ENCODE peak calls at places on chromosomes 1 and 21, in seven cellular contexts. One of them, this sample, is unnamed.

GRCh38 chr1:177780096-177780700 is 189.7 kb downstream of the SEC16B start:
- DNase-seq in colonic mucosa: no peak
- DNase-seq in pancreas: no peak
- DNase-seq in cardiac muscle cell: peak
- DNase-seq in IMR-90: peak
- DNase-seq in lung: no peak
- DNase-seq in left ventricle myocardium inferior: no peak
- DNase-seq in this sample: peak

GRCh38 chr1:106134561-106134960 is 921.9 kb upstream of the PRMT6 start:
- DNase-seq in colonic mucosa: no peak
- DNase-seq in lung: no peak
- DNase-seq in IMR-90: no peak
- DNase-seq in cardiac muscle cell: no peak
- DNase-seq in pancreas: no peak
- DNase-seq in left ventricle myocardium inferior: no peak
- DNase-seq in this sample: no peak

GRCh38 chr1:29640428-29640785 is 404.1 kb downstream of the PTPRU start:
- DNase-seq in pancreas: no peak
- DNase-seq in colonic mucosa: no peak
- DNase-seq in left ventricle myocardium inferior: no peak
- DNase-seq in IMR-90: no peak
- DNase-seq in cardiac muscle cell: no peak
- DNase-seq in lung: no peak
- DNase-seq in this sample: no peak

GRCh38 chr21:43333301-43334062 is 93.4 kb downstream of the SIK1 start:
- DNase-seq in cardiac muscle cell: peak
- DNase-seq in lung: peak
- DNase-seq in colonic mucosa: no peak
- DNase-seq in pancreas: peak
- DNase-seq in left ventricle myocardium inferior: peak
- DNase-seq in IMR-90: peak
- DNase-seq in this sample: peak

GRCh38 chr1:182616130-182617074 is 12.2 kb upstream of the RGS16 start:
- DNase-seq in colonic mucosa: peak
- DNase-seq in left ventricle myocardium inferior: peak
- DNase-seq in IMR-90: peak
- DNase-seq in lung: peak
- DNase-seq in pancreas: peak
- DNase-seq in cardiac muscle cell: peak
- DNase-seq in this sample: no peak

GRCh38 chr1:206080421-206080820 is 27.4 kb downstream of the RHEX start:
- DNase-seq in pancreas: no peak
- DNase-seq in cardiac muscle cell: no peak
- DNase-seq in left ventricle myocardium inferior: no peak
- DNase-seq in colonic mucosa: no peak
- DNase-seq in lung: no peak
- DNase-seq in IMR-90: no peak
- DNase-seq in this sample: no peak

GRCh38 chr21:38140192-38140905 is 116.4 kb upstream of the KCNJ15 start:
- DNase-seq in IMR-90: peak
- DNase-seq in pancreas: peak
- DNase-seq in left ventricle myocardium inferior: peak
- DNase-seq in colonic mucosa: no peak
- DNase-seq in cardiac muscle cell: no peak
- DNase-seq in lung: peak
- DNase-seq in this sample: peak

GRCh38 chr1:41482001-41482765 is 2.3 kb downstream of the EDN2 start:
- DNase-seq in pancreas: peak
- DNase-seq in cardiac muscle cell: no peak
- DNase-seq in colonic mucosa: peak
- DNase-seq in IMR-90: no peak
- DNase-seq in lung: peak
- DNase-seq in left ventricle myocardium inferior: no peak
- DNase-seq in this sample: no peak

GRCh38 chr1:65265296-65266271 is 43.8 kb upstream of the DNAJC6 start:
- DNase-seq in IMR-90: no peak
- DNase-seq in cardiac muscle cell: peak
- DNase-seq in left ventricle myocardium inferior: peak
- DNase-seq in colonic mucosa: peak
- DNase-seq in pancreas: peak
- DNase-seq in lung: no peak
- DNase-seq in this sample: no peak

GRCh38 chr21:17454315-17455027 is 58.4 kb upstream of the CXADR start:
- DNase-seq in left ventricle myocardium inferior: peak
- DNase-seq in IMR-90: peak
- DNase-seq in lung: no peak
- DNase-seq in pancreas: peak
- DNase-seq in cardiac muscle cell: peak
- DNase-seq in colonic mucosa: peak
- DNase-seq in this sample: peak

GRCh38 chr1:163399976-163400375 is 78.2 kb downstream of the NUF2 start:
- DNase-seq in cardiac muscle cell: no peak
- DNase-seq in left ventricle myocardium inferior: no peak
- DNase-seq in pancreas: no peak
- DNase-seq in colonic mucosa: no peak
- DNase-seq in lung: no peak
- DNase-seq in IMR-90: no peak
- DNase-seq in this sample: no peak

GRCh38 chr1:209585672-209586071 is 2.2 kb downstream of the CAMK1G start:
- DNase-seq in cardiac muscle cell: peak
- DNase-seq in IMR-90: no peak
- DNase-seq in left ventricle myocardium inferior: peak
- DNase-seq in pancreas: peak
- DNase-seq in colonic mucosa: peak
- DNase-seq in lung: peak
- DNase-seq in this sample: no peak

GRCh38 chr1:59413327-59413720 is 116.4 kb downstream of the FGGY start:
- DNase-seq in colonic mucosa: no peak
- DNase-seq in IMR-90: no peak
- DNase-seq in left ventricle myocardium inferior: no peak
- DNase-seq in cardiac muscle cell: no peak
- DNase-seq in pancreas: no peak
- DNase-seq in lung: no peak
- DNase-seq in this sample: no peak

GRCh38 chr1:233357595-233358446 is 30.3 kb downstream of the MAP3K21 start:
- DNase-seq in colonic mucosa: no peak
- DNase-seq in left ventricle myocardium inferior: no peak
- DNase-seq in lung: no peak
- DNase-seq in cardiac muscle cell: no peak
- DNase-seq in IMR-90: no peak
- DNase-seq in pancreas: no peak
- DNase-seq in this sample: no peak

GRCh38 chr21:29674343-29674742 is 265.5 kb downstream of the GRIK1 start:
- DNase-seq in IMR-90: no peak
- DNase-seq in colonic mucosa: no peak
- DNase-seq in lung: no peak
- DNase-seq in cardiac muscle cell: no peak
- DNase-seq in left ventricle myocardium inferior: no peak
- DNase-seq in pancreas: no peak
- DNase-seq in this sample: no peak

GRCh38 chr1:66350001-66350547 is 183.9 kb upstream of the SGIP1 start:
- DNase-seq in colonic mucosa: no peak
- DNase-seq in left ventricle myocardium inferior: peak
- DNase-seq in pancreas: no peak
- DNase-seq in IMR-90: peak
- DNase-seq in lung: no peak
- DNase-seq in cardiac muscle cell: no peak
- DNase-seq in this sample: no peak

GRCh38 chr1:243977104-243977503 is 74.0 kb upstream of the ZBTB18 start:
- DNase-seq in pancreas: no peak
- DNase-seq in left ventricle myocardium inferior: no peak
- DNase-seq in colonic mucosa: no peak
- DNase-seq in IMR-90: no peak
- DNase-seq in lung: peak
- DNase-seq in cardiac muscle cell: no peak
- DNase-seq in this sample: no peak

GRCh38 chr1:32240140-32240951 is 6.7 kb upstream of the FAM167B start:
- DNase-seq in IMR-90: peak
- DNase-seq in pancreas: peak
- DNase-seq in colonic mucosa: peak
- DNase-seq in left ventricle myocardium inferior: peak
- DNase-seq in cardiac muscle cell: peak
- DNase-seq in lung: peak
- DNase-seq in this sample: peak

GRCh38 chr21:41410361-41410760 is 15.7 kb upstream of the MX1 start:
- DNase-seq in pancreas: no peak
- DNase-seq in lung: no peak
- DNase-seq in left ventricle myocardium inferior: no peak
- DNase-seq in cardiac muscle cell: no peak
- DNase-seq in colonic mucosa: no peak
- DNase-seq in IMR-90: no peak
- DNase-seq in this sample: no peak

GRCh38 chr1:42420911-42421585 is 34.8 kb downstream of the ZMYND12 start:
- DNase-seq in lung: no peak
- DNase-seq in colonic mucosa: peak
- DNase-seq in left ventricle myocardium inferior: peak
- DNase-seq in pancreas: peak
- DNase-seq in IMR-90: peak
- DNase-seq in cardiac muscle cell: peak
- DNase-seq in this sample: no peak

GRCh38 chr1:183185941-183186490 is at the start of gene LAMC2:
- DNase-seq in IMR-90: peak
- DNase-seq in cardiac muscle cell: peak
- DNase-seq in left ventricle myocardium inferior: no peak
- DNase-seq in pancreas: peak
- DNase-seq in colonic mucosa: peak
- DNase-seq in lung: peak
- DNase-seq in this sample: peak

DNA sequence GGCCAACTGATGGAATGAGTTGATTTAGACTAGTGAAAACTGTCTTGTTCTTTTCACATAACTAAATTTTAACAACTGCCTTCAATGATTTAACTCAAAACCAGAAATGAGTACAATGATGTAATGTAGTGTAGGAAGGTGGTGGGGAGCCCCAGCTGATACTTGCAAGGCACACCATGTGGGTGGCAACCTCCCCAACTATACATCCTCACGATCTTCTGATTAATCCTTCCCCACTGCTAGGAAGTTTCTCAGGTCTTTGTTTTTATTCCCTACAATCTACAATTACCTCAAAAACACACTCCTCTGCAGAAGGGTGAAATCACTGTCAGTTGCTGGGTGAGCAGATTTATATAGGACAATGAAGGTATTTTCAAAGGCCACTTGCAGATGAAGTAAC is 100.7 kb downstream of the KCTD3 start:
- DNase-seq in IMR-90: no peak
- DNase-seq in cardiac muscle cell: no peak
- DNase-seq in lung: no peak
- DNase-seq in left ventricle myocardium inferior: no peak
- DNase-seq in colonic mucosa: no peak
- DNase-seq in pancreas: no peak
- DNase-seq in this sample: no peak
- H3K27ac ChIP-seq in IMR-90: no peak
- H3K27ac ChIP-seq in cardiac muscle cell: no peak
- H3K27ac ChIP-seq in lung: no peak
- H3K27ac ChIP-seq in left ventricle myocardium inferior: no peak
- H3K27ac ChIP-seq in colonic mucosa: no peak
- H3K27ac ChIP-seq in pancreas: no peak
- H3K27ac ChIP-seq in this sample: no peak

GRCh38 chr1:168693197-168693871 is 35.7 kb downstream of the DPT start:
- DNase-seq in lung: no peak
- DNase-seq in IMR-90: no peak
- DNase-seq in left ventricle myocardium inferior: no peak
- DNase-seq in pancreas: peak
- DNase-seq in cardiac muscle cell: no peak
- DNase-seq in colonic mucosa: peak
- DNase-seq in this sample: no peak
- H3K27ac ChIP-seq in lung: no peak
- H3K27ac ChIP-seq in IMR-90: no peak
- H3K27ac ChIP-seq in left ventricle myocardium inferior: no peak
- H3K27ac ChIP-seq in pancreas: peak
- H3K27ac ChIP-seq in cardiac muscle cell: no peak
- H3K27ac ChIP-seq in colonic mucosa: peak
- H3K27ac ChIP-seq in this sample: no peak

GRCh38 chr1:10637400-10637799 is 159.0 kb downstream of the CASZ1 start:
- DNase-seq in pancreas: no peak
- DNase-seq in cardiac muscle cell: no peak
- DNase-seq in left ventricle myocardium inferior: no peak
- DNase-seq in colonic mucosa: no peak
- DNase-seq in IMR-90: no peak
- DNase-seq in lung: no peak
- DNase-seq in this sample: no peak

GRCh38 chr1:10634428-10635384 is 160.0 kb downstream of the PEX14 start:
- DNase-seq in pancreas: no peak
- DNase-seq in colonic mucosa: no peak
- DNase-seq in cardiac muscle cell: no peak
- DNase-seq in left ventricle myocardium inferior: no peak
- DNase-seq in IMR-90: no peak
- DNase-seq in lung: no peak
- DNase-seq in this sample: no peak

GRCh38 chr1:10634075-10634427 is 159.3 kb downstream of the PEX14 start:
- DNase-seq in lung: no peak
- DNase-seq in IMR-90: no peak
- DNase-seq in colonic mucosa: no peak
- DNase-seq in cardiac muscle cell: no peak
- DNase-seq in left ventricle myocardium inferior: no peak
- DNase-seq in pancreas: no peak
- DNase-seq in this sample: no peak

GRCh38 chr1:10635385-10635896 is 160.7 kb downstream of the PEX14 start:
- DNase-seq in left ventricle myocardium inferior: no peak
- DNase-seq in cardiac muscle cell: no peak
- DNase-seq in pancreas: no peak
- DNase-seq in colonic mucosa: no peak
- DNase-seq in IMR-90: peak
- DNase-seq in lung: peak
- DNase-seq in this sample: no peak

GRCh38 chr1:10635992-10636391 is 160.5 kb downstream of the CASZ1 start:
- DNase-seq in IMR-90: no peak
- DNase-seq in pancreas: no peak
- DNase-seq in colonic mucosa: no peak
- DNase-seq in left ventricle myocardium inferior: no peak
- DNase-seq in lung: no peak
- DNase-seq in cardiac muscle cell: no peak
- DNase-seq in this sample: no peak
- H3K27ac ChIP-seq in IMR-90: no peak
- H3K27ac ChIP-seq in pancreas: no peak
- H3K27ac ChIP-seq in colonic mucosa: no peak
- H3K27ac ChIP-seq in left ventricle myocardium inferior: peak
- H3K27ac ChIP-seq in lung: no peak
- H3K27ac ChIP-seq in cardiac muscle cell: peak
- H3K27ac ChIP-seq in this sample: no peak

DNA sequence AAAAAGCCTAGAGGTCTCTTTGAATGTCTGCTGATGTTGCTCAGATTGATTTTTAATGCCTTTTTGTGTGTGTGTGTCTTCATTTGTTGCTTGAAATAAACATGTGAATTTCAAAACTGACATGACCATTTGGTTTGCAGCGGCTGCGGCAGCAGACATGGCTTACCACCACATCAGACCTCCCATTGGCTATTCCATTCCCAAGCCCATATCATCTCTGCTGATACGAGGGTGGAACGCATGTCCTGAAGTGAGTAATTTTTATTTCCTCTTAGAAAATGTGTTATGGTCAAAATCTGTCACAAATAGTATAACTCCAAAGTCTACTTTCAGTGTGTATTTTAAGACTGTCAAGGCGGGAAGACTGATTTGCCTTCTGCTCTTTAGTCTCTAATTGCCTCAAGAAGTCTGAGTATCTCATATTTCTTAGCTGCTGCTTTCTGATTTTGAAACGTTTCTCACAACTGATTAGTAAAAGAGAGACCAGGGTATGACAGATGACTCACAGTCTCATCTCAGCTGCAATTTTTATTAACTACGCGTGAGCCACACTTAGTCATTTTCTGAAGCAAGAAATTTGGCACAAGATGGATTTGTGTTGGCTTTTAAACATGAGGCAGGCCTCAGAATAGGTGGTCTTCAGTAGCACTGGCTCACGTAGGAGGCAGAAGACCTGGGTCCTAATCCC is 49.0 kb downstream of the LRRC53 start:
- DNase-seq in lung: no peak
- DNase-seq in cardiac muscle cell: no peak
- DNase-seq in pancreas: no peak
- DNase-seq in IMR-90: peak
- DNase-seq in left ventricle myocardium inferior: no peak
- DNase-seq in colonic mucosa: no peak
- DNase-seq in this sample: no peak
- H3K27ac ChIP-seq in lung: peak
- H3K27ac ChIP-seq in cardiac muscle cell: no peak
- H3K27ac ChIP-seq in pancreas: no peak
- H3K27ac ChIP-seq in IMR-90: no peak
- H3K27ac ChIP-seq in left ventricle myocardium inferior: peak
- H3K27ac ChIP-seq in colonic mucosa: no peak
- H3K27ac ChIP-seq in this sample: no peak